ENCODE peak calls at places on chromosome 22, in four cellular contexts. H, R, X and T are unnamed samples.
A peak's percentile ranks its signal among the peaks of the same experiment; 100 is the strongest.

GRCh38 chr22:30891443-30891755 is 77.2 kb downstream of the MORC2 start:
- DNase-seq in R (peak; percentile 1), X (no peak), H (no peak), T (no peak)

GRCh38 chr22:41826430-41827383 is 6.2 kb upstream of the SREBF2 start:
- DNase-seq in R (no peak), X (peak; percentile 54), H (no peak), T (no peak)

GRCh38 chr22:41341990-41342389 is 39.8 kb upstream of the TEF start:
- DNase-seq in X (no peak), R (no peak), H (no peak), T (no peak)

GRCh38 chr22:24977370-24978230 is 25.1 kb downstream of the KIAA1671 start:
- DNase-seq in R (peak; percentile 62), X (peak; percentile 43), H (no peak), T (no peak)

GRCh38 chr22:39985383-39986045 is 9.2 kb upstream of the FAM83F start:
- DNase-seq in X (no peak), R (no peak), H (no peak), T (no peak)

GRCh38 chr22:45870011-45870410 is 107.0 kb downstream of the WNT7B start:
- DNase-seq in R (no peak), H (no peak), X (no peak), T (no peak)

GRCh38 chr22:36860821-36861659 is at the start of gene NCF4:
- DNase-seq in X (peak; percentile 55), R (peak; percentile 57), H (no peak), T (peak; percentile 27)

GRCh38 chr22:40855960-40856512 is 403 bp downstream of the ST13 start:
- DNase-seq in R (peak; percentile 35), H (peak; percentile 39), X (no peak), T (no peak)

GRCh38 chr22:46142548-46143490 is 7.5 kb upstream of the PPARA start:
- DNase-seq in R (no peak), H (no peak), X (no peak), T (no peak)

GRCh38 chr22:34111210-34111824 is 191.0 kb upstream of the LARGE1 start:
- DNase-seq in R (peak; percentile 9), H (peak; percentile 71), X (no peak), T (no peak)

GRCh38 chr22:30324008-30324730 is 2.6 kb downstream of the TBC1D10A start:
- DNase-seq in X (no peak), R (no peak), H (no peak), T (peak; percentile 68)

GRCh38 chr22:19877626-19878339 is 23.1 kb upstream of the GNB1L start:
- DNase-seq in H (no peak), R (no peak), X (no peak), T (no peak)

GRCh38 chr22:22037740-22038139 is 55.2 kb upstream of the TOP3B start:
- DNase-seq in H (peak; percentile 62), R (no peak), X (no peak), T (no peak)

GRCh38 chr22:27507935-27508504 is 293.5 kb downstream of the MN1 start:
- DNase-seq in R (no peak), H (no peak), X (no peak), T (no peak)

GRCh38 chr22:26907366-26907765 is 250.0 kb downstream of the MIAT start:
- DNase-seq in X (no peak), H (no peak), R (no peak), T (no peak)

GRCh38 chr22:27705391-27706080 is 96.0 kb downstream of the MN1 start:
- DNase-seq in R (no peak), X (no peak), H (no peak), T (no peak)

GRCh38 chr22:45237065-45237990 is 3.4 kb downstream of the KIAA0930 start:
- DNase-seq in X (no peak), H (no peak), R (no peak), T (no peak)

GRCh38 chr22:35930933-35931332 is 97.7 kb downstream of the RBFOX2 start:
- DNase-seq in H (peak; percentile 68), R (peak; percentile 62), X (no peak), T (no peak)

GRCh38 chr22:19958083-19959042 is 16.7 kb upstream of the TXNRD2 start:
- DNase-seq in H (no peak), R (no peak), X (no peak), T (no peak)

GRCh38 chr22:46090631-46091201 is 59.6 kb upstream of the PPARA start:
- DNase-seq in R (no peak), X (peak; percentile 37), H (no peak), T (no peak)

GRCh38 chr22:29338398-29338797 is 22.9 kb upstream of the RASL10A start:
- DNase-seq in X (no peak), R (no peak), H (no peak), T (no peak)

GRCh38 chr22:25448435-25449051 is 115.9 kb upstream of the GRK3 start:
- DNase-seq in X (no peak), R (no peak), H (peak; percentile 30), T (no peak)

GRCh38 chr22:20523118-20523983 is 15.9 kb downstream of the MED15 start:
- DNase-seq in R (no peak), X (no peak), H (no peak), T (peak; percentile 25)

GRCh38 chr22:36884314-36885158 is 23.7 kb downstream of the NCF4 start:
- DNase-seq in H (no peak), X (no peak), R (no peak), T (no peak)

GRCh38 chr22:30922151-30922611 is 46.4 kb downstream of the MORC2 start:
- DNase-seq in H (no peak), R (peak; percentile 58), X (peak; percentile 71), T (peak; percentile 76)

GRCh38 chr22:48594016-48594756 is 1233.5 kb downstream of the BRD1 start:
- DNase-seq in H (no peak), X (no peak), R (no peak), T (no peak)
- H3K9me3 ChIP-seq in H (no peaks in the 10 kb centered on the region), X (peaks cover 4% of the 10 kb centered on the region), R (no peaks in the 10 kb centered on the region), T (no peaks in the 10 kb centered on the region)

GRCh38 chr22:23166038-23166831 is 14.1 kb upstream of the BCR start:
- DNase-seq in X (no peak), R (no peak), H (no peak), T (no peak)

GRCh38 chr22:23169032-23169384 is 11.3 kb upstream of the BCR start:
- DNase-seq in R (no peak), X (no peak), H (no peak), T (no peak)

GRCh38 chr22:23166841-23167610 is 13.3 kb upstream of the BCR start:
- DNase-seq in R (no peak), H (no peak), X (no peak), T (no peak)

GRCh38 chr22:23164091-23164490 is 16.2 kb upstream of the BCR start:
- DNase-seq in H (no peak), X (no peak), R (no peak), T (no peak)

GRCh38 chr22:23168381-23169031 is 11.8 kb upstream of the BCR start:
- DNase-seq in X (no peak), H (no peak), R (no peak), T (no peak)
- H3K27ac ChIP-seq in X (no peak overlapping the region), H (no peak overlapping the region), R (no peak overlapping the region), T (no peak overlapping the region)

DNA sequence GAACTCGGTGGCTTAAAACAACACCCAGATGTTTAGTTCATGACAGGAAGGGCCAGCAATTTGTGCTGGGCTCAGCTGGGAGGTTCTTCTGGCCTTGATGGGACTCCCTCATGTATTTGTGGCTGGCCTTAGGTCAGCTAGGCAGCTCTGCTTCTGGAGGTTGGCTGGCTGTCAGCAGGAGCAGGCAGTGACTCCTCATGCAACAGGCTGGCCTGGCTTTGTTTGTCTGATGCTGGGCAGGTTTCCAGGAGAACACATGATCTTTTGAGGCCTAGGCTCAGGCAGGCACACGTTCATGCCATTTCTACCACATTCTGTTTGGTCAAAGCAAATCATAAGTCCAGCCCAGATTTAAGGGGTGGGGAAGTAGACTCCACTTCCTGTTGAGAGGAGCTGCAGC is 571.2 kb downstream of the TBC1D22A start:
- DNase-seq in X (no peak), R (no peak), H (no peak), T (no peak)
- H3K9me3 ChIP-seq in X (peaks cover 6% of the 10 kb centered on the region), R (no peaks in the 10 kb centered on the region), H (no peaks in the 10 kb centered on the region), T (no peaks in the 10 kb centered on the region)

GRCh38 chr22:38028344-38029130 is 28.7 kb upstream of the PICK1 start:
- DNase-seq in X (no peak), H (no peak), R (no peak), T (no peak)
- H3K27ac ChIP-seq in X (no peak overlapping the region), H (no peak overlapping the region), R (no peak overlapping the region), T (no peak overlapping the region)

GRCh38 chr22:16960220-16960883 is 47.7 kb downstream of the GAB4 start:
- DNase-seq in X (no peak), H (no peak), R (no peak), T (no peak)

GRCh38 chr22:16960884-16961249 is 47.2 kb downstream of the GAB4 start:
- DNase-seq in H (no peak), R (no peak), X (no peak), T (no peak)

GRCh38 chr22:16958475-16958874 is 49.5 kb downstream of the GAB4 start:
- DNase-seq in X (no peak), H (no peak), R (no peak), T (no peak)

GRCh38 chr22:16957781-16958180 is 50.2 kb downstream of the GAB4 start:
- DNase-seq in H (no peak), R (no peak), X (no peak), T (no peak)

DNA sequence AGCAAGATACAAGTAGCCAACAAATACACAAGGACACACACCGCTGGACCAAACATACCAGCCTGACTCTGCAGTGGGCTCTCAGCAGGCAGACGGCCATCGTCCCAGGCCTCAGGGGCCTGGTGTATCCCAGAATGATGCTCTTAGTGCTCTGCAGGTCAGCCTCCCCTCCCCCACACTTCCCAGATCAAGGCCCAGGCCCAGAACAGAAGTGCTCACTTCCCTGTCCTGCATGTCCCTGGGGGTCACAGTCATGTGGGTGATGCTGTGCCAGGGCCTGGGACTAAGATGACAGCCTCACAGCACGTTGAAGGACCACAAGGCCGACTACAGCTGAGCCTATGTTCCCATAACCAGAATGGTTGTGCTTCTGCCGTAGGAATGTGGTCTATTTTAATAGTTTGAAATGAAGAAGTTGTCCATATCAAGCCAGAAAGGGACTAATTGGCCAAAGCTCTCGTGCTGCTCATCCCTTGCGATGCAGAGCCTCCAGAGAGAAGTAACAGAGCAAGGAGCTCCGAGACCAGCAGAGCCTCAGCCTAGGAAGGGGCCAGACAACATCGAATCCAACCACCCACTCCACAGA is 48.6 kb downstream of the GAB4 start:
- DNase-seq in R (no peak), X (no peak), H (no peak), T (no peak)
- H3K9me3 ChIP-seq in R (no peaks in the 10 kb centered on the region), X (no peaks in the 10 kb centered on the region), H (no peaks in the 10 kb centered on the region), T (no peaks in the 10 kb centered on the region)

GRCh38 chr22:32801436-32802290 is at the start of gene TIMP3:
- DNase-seq in X (peak; percentile 88), R (peak; percentile 92), H (peak; percentile 89), T (no peak)
- H3K27ac ChIP-seq in X (peak within 1 kb of the TSS; percentile 71), R (peak within 1 kb of the TSS; percentile 91), H (peak within 1 kb of the TSS; percentile 64), T (no peak within 1 kb of the TSS)

GRCh38 chr22:49867303-49868250 is 13.9 kb downstream of the ZBED4 start:
- DNase-seq in R (no peak), X (no peak), H (no peak), T (peak; percentile 64)

GRCh38 chr22:49869091-49869830 is 15.6 kb downstream of the ZBED4 start:
- DNase-seq in R (no peak), X (no peak), H (no peak), T (no peak)

GRCh38 chr22:49865156-49865555 is 11.5 kb downstream of the ZBED4 start:
- DNase-seq in X (no peak), H (no peak), R (no peak), T (no peak)

GRCh38 chr22:49866134-49866533 is 12.5 kb downstream of the ZBED4 start:
- DNase-seq in H (no peak), R (no peak), X (no peak), T (no peak)

GRCh38 chr22:49866646-49867045 is 13.0 kb downstream of the ZBED4 start:
- DNase-seq in H (no peak), R (no peak), X (no peak), T (no peak)
- H3K9me3 ChIP-seq in H (peaks cover 11% of the 10 kb centered on the region), R (no peaks in the 10 kb centered on the region), X (peaks cover 29% of the 10 kb centered on the region), T (no peaks in the 10 kb centered on the region)